ENCODE peak calls at places on chromosomes 16 and 17, in eight cellular contexts. F, Q, K, P, N, O, D and C are unnamed samples.
A peak's percentile ranks its signal among the peaks of the same experiment; 100 is the strongest.

GRCh38 chr17:27647755-27648154 is 16.8 kb downstream of the LGALS9 start:
- DNase-seq in F (no peak), Q (peak; percentile 85), K (no peak), P (no peak), N (no peak), O (no peak), D (no peak), C (no peak)

GRCh38 chr16:83859265-83859664 is 39.6 kb upstream of the MLYCD start:
- DNase-seq in F (no peak), Q (no peak), K (no peak), P (no peak), N (no peak), O (no peak), D (no peak), C (no peak)

GRCh38 chr16:56860226-56861020 is 4.6 kb upstream of the SLC12A3 start:
- DNase-seq in F (no peak), Q (no peak), K (peak; percentile 85), P (no peak), N (no peak), O (peak; percentile 26), D (no peak), C (no peak)

GRCh38 chr17:45147102-45147580 is 1.1 kb upstream of the HEXIM1 start:
- DNase-seq in F (no peak), Q (no peak), K (peak; percentile 87), P (no peak), N (no peak), O (peak; percentile 83), D (peak; percentile 89), C (no peak)

GRCh38 chr16:12902511-12903324 is 1.3 kb downstream of the SHISA9 start:
- DNase-seq in F (no peak), Q (no peak), K (no peak), P (no peak), N (no peak), O (no peak), D (no peak), C (no peak)

GRCh38 chr16:1821861-1822611 is 4.6 kb downstream of the HAGH start:
- DNase-seq in F (no peak), Q (no peak), K (no peak), P (no peak), N (no peak), O (no peak), D (no peak), C (no peak)

GRCh38 chr16:80012586-80012985 is 412.0 kb upstream of the MAF start:
- DNase-seq in F (no peak), Q (no peak), K (no peak), P (no peak), N (no peak), O (no peak), D (no peak), C (no peak)

GRCh38 chr17:31494259-31495048 is 103.0 kb downstream of the RAB11FIP4 start:
- DNase-seq in F (peak; percentile 71), Q (peak; percentile 57), K (peak; percentile 46), P (no peak), N (no peak), O (no peak), D (no peak), C (no peak)

GRCh38 chr16:9542165-9542755 is 450.8 kb downstream of the HAPSTR1 start:
- DNase-seq in F (no peak), Q (no peak), K (no peak), P (no peak), N (no peak), O (no peak), D (no peak), C (no peak)

GRCh38 chr17:50304781-50305404 is 30.6 kb downstream of the TMEM92 start:
- DNase-seq in F (no peak), Q (no peak), K (no peak), P (peak; percentile 56), N (no peak), O (peak; percentile 53), D (no peak), C (no peak)

GRCh38 chr16:21946889-21947635 is 6.1 kb upstream of the UQCRC2 start:
- DNase-seq in F (no peak), Q (peak; percentile 4), K (no peak), P (no peak), N (no peak), O (no peak), D (no peak), C (no peak)

GRCh38 chr16:77762260-77762659 is 26.1 kb upstream of the VAT1L start:
- DNase-seq in F (no peak), Q (no peak), K (no peak), P (peak; percentile 12), N (no peak), O (no peak), D (no peak), C (no peak)

GRCh38 chr17:48054238-48055185 is 6.4 kb downstream of the NFE2L1 start:
- DNase-seq in F (peak; percentile 75), Q (peak; percentile 64), K (no peak), P (peak; percentile 86), N (peak; percentile 76), O (peak; percentile 90), D (peak; percentile 88), C (no peak)

GRCh38 chr17:38926290-38927070 is 1.1 kb downstream of the LASP1NB start:
- DNase-seq in F (no peak), Q (no peak), K (no peak), P (no peak), N (no peak), O (peak; percentile 46), D (peak; percentile 61), C (no peak)

GRCh38 chr16:72791786-72792185 is 256.1 kb downstream of the ZFHX3 start:
- DNase-seq in F (no peak), Q (no peak), K (no peak), P (no peak), N (no peak), O (no peak), D (no peak), C (no peak)

GRCh38 chr16:2365895-2366294 is 25.4 kb upstream of the ABCA3 start:
- DNase-seq in F (no peak), Q (no peak), K (no peak), P (peak; percentile 25), N (no peak), O (peak; percentile 69), D (no peak), C (peak; percentile 29)

GRCh38 chr16:88359008-88359407 is 23.8 kb upstream of the ZNF469 start:
- DNase-seq in F (no peak), Q (no peak), K (no peak), P (no peak), N (peak; percentile 4), O (no peak), D (no peak), C (no peak)

GRCh38 chr16:89892055-89892630 is 18.8 kb downstream of the TCF25 start:
- DNase-seq in F (no peak), Q (no peak), K (no peak), P (no peak), N (no peak), O (no peak), D (no peak), C (no peak)

GRCh38 chr16:16071631-16072244 is 122.3 kb downstream of the ABCC1 start:
- DNase-seq in F (no peak), Q (no peak), K (no peak), P (peak; percentile 67), N (peak; percentile 40), O (peak; percentile 84), D (no peak), C (no peak)

GRCh38 chr16:85862476-85863383 is 36.2 kb upstream of the IRF8 start:
- DNase-seq in F (no peak), Q (peak; percentile 12), K (no peak), P (no peak), N (no peak), O (no peak), D (peak; percentile 51), C (no peak)

GRCh38 chr16:20799599-20799998 is 6.7 kb downstream of the ERI2 start:
- DNase-seq in F (no peak), Q (no peak), K (peak; percentile 58), P (peak; percentile 69), N (no peak), O (peak; percentile 46), D (no peak), C (no peak)
- TF ChIP-seq CTCF in F (no peak), Q (no peak), K (peak; percentile 85), P (peak; percentile 53), N (peak; percentile 62), O (peak; percentile 55), D (peak; percentile 59), C (peak; percentile 25)

DNA sequence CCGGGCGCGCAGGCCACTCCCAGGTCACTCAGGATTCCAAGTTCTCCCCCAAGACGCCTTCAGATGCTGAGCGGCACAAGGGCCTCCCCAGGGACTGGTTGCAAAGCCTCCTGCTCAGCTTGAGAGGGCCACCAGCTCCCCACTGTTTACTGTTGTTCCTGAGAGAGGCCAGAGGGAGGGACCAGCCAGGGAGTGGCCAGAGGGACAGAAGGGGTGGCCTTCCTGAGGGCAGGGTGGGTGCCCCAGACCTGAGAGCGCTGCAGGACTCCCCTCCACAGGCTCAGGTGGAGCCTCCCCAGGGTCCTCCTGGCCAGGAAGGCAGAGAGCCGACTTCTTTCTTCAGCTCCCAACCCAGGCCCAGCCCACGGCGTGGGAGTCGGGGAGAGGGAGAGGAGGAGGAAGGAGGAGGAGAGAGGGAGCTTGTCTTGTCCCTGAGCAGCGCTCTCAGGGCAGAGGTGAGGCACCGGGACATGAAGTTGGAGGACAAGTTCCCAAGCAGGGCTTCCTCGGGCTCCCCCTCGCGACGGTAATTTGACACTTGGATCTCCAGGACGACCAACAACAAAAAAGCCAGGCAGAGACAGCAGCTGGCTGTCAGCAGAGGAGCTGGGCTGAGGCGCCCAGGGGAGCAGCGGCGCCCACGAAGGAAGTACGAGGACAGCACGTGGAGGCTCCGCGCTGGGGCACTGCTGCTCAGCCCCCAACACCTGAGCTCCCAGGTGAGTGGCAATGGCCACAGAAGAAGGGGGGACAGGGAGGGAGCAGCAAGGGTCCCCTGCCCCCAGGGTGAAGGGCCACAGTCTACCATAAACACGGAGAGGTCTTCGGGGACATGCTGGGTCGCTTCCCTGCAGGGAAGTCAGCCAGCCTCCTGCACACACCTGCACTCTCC is 496 bp downstream of the SMIM5 start:
- DNase-seq in F (peak; percentile 60), Q (peak; percentile 95), K (peak; percentile 88), P (peak; percentile 87), N (peak; percentile 93), O (peak; percentile 89), D (peak; percentile 94), C (peak; percentile 51)
- H3K4me3 ChIP-seq in F (no peak overlapping the region), Q (no peak overlapping the region), K (no peak overlapping the region), P (no peak overlapping the region), N (peak overlapping the region; percentile 64), O (no peak overlapping the region), D (no peak overlapping the region), C (no peak overlapping the region)

DNA sequence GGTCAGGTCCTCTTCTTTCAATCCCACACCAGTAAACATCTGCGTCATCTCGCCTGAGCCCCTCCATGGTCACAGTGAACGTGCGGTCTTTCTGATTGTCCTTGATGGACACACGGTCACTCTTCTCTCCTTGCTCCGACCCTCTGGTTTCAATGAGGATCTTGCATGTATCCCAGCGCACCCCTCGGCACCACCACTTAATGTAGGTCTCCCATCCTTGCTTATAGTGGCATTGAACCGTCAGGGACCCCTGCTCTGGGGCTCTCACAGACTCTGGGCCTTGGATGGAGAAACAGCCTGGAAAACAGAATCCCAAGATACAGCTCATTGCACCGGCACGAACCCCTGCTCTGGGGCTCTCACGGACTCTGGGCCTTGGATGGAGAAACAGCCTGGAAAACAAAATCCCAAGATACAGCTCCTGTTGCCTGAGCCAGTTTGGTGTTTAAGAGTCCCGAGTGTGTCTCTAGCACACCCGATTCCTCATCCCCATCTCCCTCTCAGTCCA is 5.4 kb downstream of the CD300LB start:
- DNase-seq in F (no peak), Q (peak; percentile 6), K (no peak), P (no peak), N (no peak), O (no peak), D (no peak), C (no peak)
- TF ChIP-seq CTCF in F (no peak), Q (no peak), K (no peak), P (no peak), N (no peak), O (no peak), D (no peak), C (no peak)

GRCh38 chr17:21376585-21376834 is 353 bp downstream of the KCNJ12 start:
- DNase-seq in F (no peak), Q (no peak), K (no peak), P (no peak), N (no peak), O (no peak), D (no peak), C (no peak)
- H3K4me3 ChIP-seq in F (peak overlapping the region; percentile 21), Q (peak overlapping the region; percentile 20), K (peak overlapping the region; percentile 48), P (no peak overlapping the region), N (peak overlapping the region; percentile 77), O (peak overlapping the region; percentile 69), D (peak overlapping the region; percentile 42), C (peak overlapping the region; percentile 30)